ENCODE peak calls at places on chromosomes 13 and 19, in four cellular contexts. C, W, J and Y are unnamed samples.

GRCh38 chr13:53612200-53612599 is 583.6 kb downstream of the OLFM4 start:
- DNase-seq in J (no peak), C (no peak), W (no peak), Y (no peak)

GRCh38 chr13:41273806-41274441 is 10.5 kb upstream of the MTRF1 start:
- DNase-seq in W (no peak), C (no peak), J (no peak), Y (no peak)

GRCh38 chr19:33719366-33720154 is 77.1 kb upstream of the KCTD15 start:
- DNase-seq in W (no peak), J (no peak), C (no peak), Y (no peak)

GRCh38 chr19:55962186-55962585 is 14.6 kb downstream of the NLRP8 start:
- DNase-seq in C (no peak), W (no peak), J (no peak), Y (no peak)

GRCh38 chr19:18587962-18588610 is 512 bp upstream of the REX1BD start:
- DNase-seq in J (no peak), C (peak; percentile 42), W (no peak), Y (no peak)

GRCh38 chr13:49711218-49711863 is 20.1 kb upstream of the EBPL start:
- DNase-seq in W (no peak), C (no peak), J (no peak), Y (peak; percentile 95)

GRCh38 chr19:3658823-3659745 is 32.5 kb upstream of the CACTIN start:
- DNase-seq in C (no peak), W (no peak), J (no peak), Y (no peak)

GRCh38 chr19:55519461-55520311 is 17.2 kb downstream of the SBK2 start:
- DNase-seq in C (no peak), J (no peak), W (no peak), Y (peak; percentile 73)

GRCh38 chr13:51738226-51738905 is 65.6 kb downstream of the DHRS12 start:
- DNase-seq in C (no peak), W (no peak), J (no peak), Y (no peak)

GRCh38 chr19:44582581-44583265 is 30.6 kb upstream of the IGSF23 start:
- DNase-seq in J (no peak), W (peak; percentile 91), C (peak; percentile 79), Y (no peak)

GRCh38 chr13:79870123-79870522 is 389.2 kb downstream of the NDFIP2 start:
- DNase-seq in W (no peak), C (no peak), J (no peak), Y (peak; percentile 27)

GRCh38 chr19:23101241-23101640 is 15.6 kb upstream of the ZNF730 start:
- DNase-seq in J (no peak), C (no peak), W (no peak), Y (no peak)

GRCh38 chr19:38262585-38263268 is 1.6 kb upstream of the SPINT2 start:
- DNase-seq in C (no peak), J (no peak), W (no peak), Y (no peak)

GRCh38 chr19:56133858-56134654 is 7.0 kb upstream of the ZNF444 start:
- DNase-seq in C (no peak), J (no peak), W (no peak), Y (no peak)

GRCh38 chr19:35693835-35694599 is 10.3 kb upstream of the ZBTB32 start:
- DNase-seq in W (peak; percentile 93), C (peak; percentile 90), J (peak; percentile 84), Y (peak; percentile 86)

GRCh38 chr13:45208132-45208531 is 7.3 kb upstream of the KCTD4 start:
- DNase-seq in W (no peak), C (no peak), J (no peak), Y (no peak)

GRCh38 chr13:45207319-45207718 is 6.5 kb upstream of the KCTD4 start:
- DNase-seq in J (no peak), W (no peak), C (no peak), Y (no peak)

GRCh38 chr13:45205124-45205523 is 4.3 kb upstream of the KCTD4 start:
- DNase-seq in J (no peak), W (no peak), C (no peak), Y (no peak)

GRCh38 chr13:45209229-45209628 is 8.4 kb upstream of the KCTD4 start:
- DNase-seq in W (no peak), J (no peak), C (no peak), Y (peak; percentile 70)

DNA sequence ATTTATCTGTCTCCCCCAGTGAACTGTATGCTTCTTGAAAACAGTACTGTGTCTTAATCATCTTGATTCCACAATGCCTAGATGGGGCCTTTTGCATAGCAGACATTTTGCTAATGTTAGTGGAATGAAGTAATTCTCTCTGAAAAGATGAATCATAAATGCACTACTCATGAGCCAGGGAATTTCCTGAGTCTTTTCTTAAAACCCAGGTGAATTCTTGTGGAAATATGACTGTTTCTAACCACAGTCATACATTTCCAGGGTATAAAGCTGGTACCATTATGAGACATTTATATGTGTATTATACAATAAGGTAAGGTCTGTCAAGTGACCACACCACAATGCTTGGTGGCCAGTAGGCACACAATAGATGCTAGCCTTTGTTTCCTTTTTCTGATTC is 5.5 kb upstream of the KCTD4 start:
- DNase-seq in W (no peak), J (no peak), C (no peak), Y (peak; percentile 89)
- H2BK15ac ChIP-seq in W (no peak overlapping the region), J (no peak overlapping the region), C (no peak overlapping the region), Y (no peak overlapping the region)

DNA sequence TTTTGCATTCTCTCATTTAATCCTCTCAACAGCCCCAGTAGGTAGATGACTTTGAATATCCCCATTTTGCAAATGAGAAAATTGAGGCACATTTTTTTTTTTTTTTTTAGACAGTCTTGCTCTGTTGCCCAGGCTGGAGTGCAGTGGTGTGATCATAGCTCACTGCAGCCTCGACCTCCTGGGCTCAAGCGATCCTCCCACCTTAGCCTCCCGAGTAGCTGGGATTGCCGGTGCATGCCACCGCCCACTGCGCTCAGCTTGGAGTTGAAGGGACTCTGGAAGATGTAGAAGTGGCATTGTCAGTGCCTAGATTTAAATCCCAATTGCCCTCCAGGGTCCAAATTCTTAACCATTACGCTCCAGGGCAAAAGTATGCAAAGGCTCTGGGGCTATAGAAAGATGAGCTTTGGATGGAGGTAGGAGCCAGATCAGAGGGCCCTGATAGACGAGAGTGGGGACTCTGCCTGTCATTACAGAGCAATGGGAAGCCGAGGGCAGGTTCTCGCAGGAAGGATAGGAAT is 813 bp upstream of the MCOLN1 start:
- DNase-seq in C (no peak), J (no peak), W (no peak), Y (no peak)
- H2BK12ac ChIP-seq in C (no peak overlapping the region), J (no peak overlapping the region), W (no peak overlapping the region), Y (peak overlapping the region; percentile 6)

GRCh38 chr19:47429140-47429793 is 9.9 kb upstream of the MEIS3 start:
- DNase-seq in C (peak; percentile 62), W (peak; percentile 72), J (no peak), Y (no peak)

GRCh38 chr19:47423203-47423882 is 4.0 kb upstream of the MEIS3 start:
- DNase-seq in W (no peak), C (no peak), J (no peak), Y (no peak)

GRCh38 chr19:47428177-47428894 is 9.0 kb upstream of the MEIS3 start:
- DNase-seq in W (peak; percentile 96), J (peak; percentile 100), C (peak; percentile 100), Y (peak; percentile 100)

GRCh38 chr19:47430041-47430802 is 10.9 kb upstream of the MEIS3 start:
- DNase-seq in C (peak; percentile 79), J (no peak), W (peak; percentile 78), Y (peak; percentile 72)

DNA sequence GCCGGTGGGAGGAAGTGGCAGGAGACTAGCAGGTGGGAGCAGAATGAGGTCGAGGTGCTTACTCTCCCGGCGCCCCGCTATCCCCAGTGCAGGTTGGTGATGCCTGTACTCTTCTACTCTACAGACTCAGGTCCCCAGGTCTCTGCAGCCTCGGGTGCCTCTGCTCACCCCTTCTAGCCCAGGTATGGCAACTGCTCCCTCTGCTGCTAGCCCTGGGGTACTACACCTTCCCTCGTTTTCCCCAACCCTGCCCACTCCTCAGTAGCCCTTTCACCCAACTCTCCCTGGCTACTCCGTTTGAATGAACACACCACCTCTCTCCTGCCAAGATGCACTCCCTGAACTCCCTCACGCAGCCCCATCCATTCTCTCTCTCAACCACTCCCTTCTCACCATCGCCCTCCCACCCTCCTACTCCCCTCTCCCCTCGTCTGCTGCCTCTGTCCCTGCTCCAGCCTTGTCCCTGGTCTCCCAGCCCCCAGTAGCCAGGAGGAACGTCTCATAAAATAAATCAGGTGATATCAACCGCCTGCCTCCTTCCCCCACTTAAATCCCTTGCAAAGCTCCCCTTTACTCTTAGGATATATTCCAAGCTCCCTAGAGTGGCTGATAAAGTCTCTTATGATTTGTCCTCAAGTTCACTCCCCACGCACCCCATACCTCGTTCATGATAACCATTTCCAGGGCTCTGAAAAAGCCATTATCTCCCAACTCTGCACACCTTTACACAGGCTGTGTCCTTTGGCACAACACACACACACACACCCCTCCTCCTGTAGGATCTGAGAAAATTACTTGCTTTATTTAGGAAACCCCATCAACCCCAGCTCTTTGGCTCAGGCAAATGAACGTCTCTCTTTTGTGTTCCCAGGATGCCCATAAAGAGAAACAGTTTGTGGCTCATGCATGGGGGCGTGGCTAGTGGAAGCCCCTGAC is 8.2 kb upstream of the MEIS3 start:
- DNase-seq in J (peak; percentile 89), W (peak; percentile 98), C (peak; percentile 94), Y (peak; percentile 72)
- H2BK15ac ChIP-seq in J (no peak overlapping the region), W (peak overlapping the region; percentile 98), C (no peak overlapping the region), Y (no peak overlapping the region)

DNA sequence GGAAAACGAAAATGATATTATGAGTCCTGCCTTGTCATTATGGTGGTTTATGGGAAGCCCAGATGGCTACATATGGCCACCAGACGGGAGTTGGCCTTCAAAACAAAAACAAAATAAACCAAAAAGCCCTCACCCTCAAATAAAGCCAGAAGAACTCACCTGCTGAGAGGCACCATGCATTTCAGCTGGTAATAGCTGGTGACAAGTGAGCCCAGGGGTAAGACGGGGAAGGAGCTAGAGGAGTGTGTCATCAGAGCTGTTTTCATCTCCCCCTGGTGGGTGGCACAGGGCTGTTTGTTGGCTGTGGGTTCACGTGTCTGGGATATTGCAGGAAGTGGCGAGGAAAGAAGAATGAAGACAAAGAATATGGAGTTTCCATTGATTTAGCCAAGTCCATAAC is 152.9 kb downstream of the EFNB2 start:
- DNase-seq in C (no peak), J (no peak), W (no peak), Y (no peak)
- H2BK12ac ChIP-seq in C (no peak overlapping the region), J (no peak overlapping the region), W (no peak overlapping the region), Y (no peak overlapping the region)

DNA sequence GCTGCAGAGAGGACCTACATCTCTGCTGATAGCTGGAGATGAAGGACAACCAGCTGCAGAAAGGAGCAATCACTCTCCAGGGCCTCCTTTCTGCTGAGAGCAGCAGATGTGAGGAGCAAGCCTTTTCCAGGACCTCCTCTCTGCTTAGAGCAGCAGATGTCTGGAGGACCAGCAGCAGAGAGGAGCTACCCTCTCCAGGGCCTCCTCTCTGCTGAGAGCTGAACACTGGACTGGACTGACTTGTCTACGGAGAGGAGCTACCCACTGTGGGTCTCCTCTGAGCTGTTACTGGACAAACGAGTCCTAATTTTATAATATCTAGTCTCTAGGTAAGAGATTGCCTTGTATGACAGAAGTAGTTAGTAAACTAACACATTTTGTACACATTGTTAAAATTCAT is 40.8 kb upstream of the FLT1 start:
- DNase-seq in J (no peak), C (no peak), W (no peak), Y (no peak)
- H2BK15ac ChIP-seq in J (no peak overlapping the region), C (no peak overlapping the region), W (no peak overlapping the region), Y (no peak overlapping the region)

DNA sequence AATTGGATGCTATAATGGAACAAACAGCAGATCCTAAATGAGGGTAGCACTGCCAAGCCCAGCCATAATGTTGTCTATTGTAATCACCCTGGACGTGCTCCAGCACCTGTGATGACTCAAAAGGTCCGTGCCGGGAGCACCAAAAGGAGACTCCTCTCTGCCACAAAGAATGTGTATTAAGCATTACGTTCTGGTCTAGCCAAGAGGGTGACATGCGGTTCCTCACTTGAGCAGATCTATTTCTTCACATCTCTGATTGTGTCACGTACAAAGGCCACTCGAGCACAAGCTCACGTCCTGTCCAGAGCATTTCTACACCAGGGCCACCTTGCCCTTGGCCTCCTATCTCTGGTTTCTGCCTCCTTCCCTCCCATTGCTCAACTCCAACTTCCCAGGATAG is 219.9 kb upstream of the IRS2 start:
- DNase-seq in W (no peak), C (no peak), J (no peak), Y (no peak)
- H2BK12ac ChIP-seq in W (no peak overlapping the region), C (no peak overlapping the region), J (no peak overlapping the region), Y (peak overlapping the region; percentile 4)